ENCODE peak calls at places on chromosomes 4 and X, in five cellular contexts. One of them, this sample, is unnamed.

GRCh38 chr4:100962698-100963097 is 384.6 kb downstream of the PPP3CA start:
- DNase-seq in neural progenitor cell: no peak
- DNase-seq in uterus: no peak
- DNase-seq in fibroblast of lung: no peak
- DNase-seq in K562: no peak
- DNase-seq in this sample: no peak

GRCh38 chr4:25756503-25756902 is 100.9 kb downstream of the SLC34A2 start:
- DNase-seq in uterus: no peak
- DNase-seq in neural progenitor cell: peak
- DNase-seq in fibroblast of lung: peak
- DNase-seq in K562: no peak
- DNase-seq in this sample: no peak

GRCh38 chr4:1451752-1452122 is 45.5 kb upstream of the NKX1-1 start:
- DNase-seq in uterus: no peak
- DNase-seq in neural progenitor cell: no peak
- DNase-seq in K562: no peak
- DNase-seq in fibroblast of lung: no peak
- DNase-seq in this sample: no peak

GRCh38 chrX:12789976-12790375 is 1.2 kb upstream of the PRPS2 start:
- DNase-seq in K562: no peak
- DNase-seq in fibroblast of lung: no peak
- DNase-seq in uterus: no peak
- DNase-seq in neural progenitor cell: no peak
- DNase-seq in this sample: no peak

GRCh38 chrX:148588649-148589310 is 88.4 kb downstream of the AFF2 start:
- DNase-seq in K562: no peak
- DNase-seq in neural progenitor cell: no peak
- DNase-seq in fibroblast of lung: peak
- DNase-seq in uterus: no peak
- DNase-seq in this sample: no peak

GRCh38 chrX:133250184-133251080 is 32.3 kb upstream of the TFDP3 start:
- DNase-seq in neural progenitor cell: peak
- DNase-seq in K562: no peak
- DNase-seq in fibroblast of lung: no peak
- DNase-seq in uterus: no peak
- DNase-seq in this sample: no peak

GRCh38 chr4:40672528-40673522 is 43.2 kb upstream of the RBM47 start:
- DNase-seq in fibroblast of lung: peak
- DNase-seq in uterus: no peak
- DNase-seq in K562: peak
- DNase-seq in neural progenitor cell: peak
- DNase-seq in this sample: no peak

GRCh38 chrX:46573896-46574336 is 351 bp downstream of the CHST7 start:
- DNase-seq in fibroblast of lung: peak
- DNase-seq in uterus: peak
- DNase-seq in neural progenitor cell: peak
- DNase-seq in K562: no peak
- DNase-seq in this sample: peak

GRCh38 chrX:80334583-80334982 is 85.7 kb upstream of the TENT5D start:
- DNase-seq in fibroblast of lung: no peak
- DNase-seq in uterus: no peak
- DNase-seq in K562: no peak
- DNase-seq in neural progenitor cell: peak
- DNase-seq in this sample: no peak

GRCh38 chr4:124431663-124432192 is 280.8 kb downstream of the ANKRD50 start:
- DNase-seq in fibroblast of lung: peak
- DNase-seq in K562: no peak
- DNase-seq in uterus: no peak
- DNase-seq in neural progenitor cell: no peak
- DNase-seq in this sample: no peak

GRCh38 chrX:107565005-107565404 is 63.3 kb upstream of the PRPS1 start:
- DNase-seq in uterus: no peak
- DNase-seq in fibroblast of lung: peak
- DNase-seq in neural progenitor cell: no peak
- DNase-seq in K562: no peak
- DNase-seq in this sample: no peak

GRCh38 chr4:173057442-173057841 is 111.2 kb upstream of the GALNT7 start:
- DNase-seq in neural progenitor cell: no peak
- DNase-seq in fibroblast of lung: peak
- DNase-seq in K562: no peak
- DNase-seq in uterus: no peak
- DNase-seq in this sample: no peak

GRCh38 chr4:109184421-109184956 is 118.0 kb downstream of the COL25A1 start:
- DNase-seq in fibroblast of lung: peak
- DNase-seq in uterus: no peak
- DNase-seq in K562: no peak
- DNase-seq in neural progenitor cell: no peak
- DNase-seq in this sample: no peak

GRCh38 chrX:153438522-153438921 is 7.3 kb downstream of the TREX2 start:
- DNase-seq in fibroblast of lung: peak
- DNase-seq in uterus: no peak
- DNase-seq in neural progenitor cell: peak
- DNase-seq in K562: no peak
- DNase-seq in this sample: no peak

GRCh38 chr4:67380154-67380553 is 165.1 kb downstream of the CENPC start:
- DNase-seq in neural progenitor cell: no peak
- DNase-seq in fibroblast of lung: no peak
- DNase-seq in K562: no peak
- DNase-seq in uterus: no peak
- DNase-seq in this sample: no peak

GRCh38 chrX:47193475-47194241 is at the start of gene UBA1:
- DNase-seq in uterus: peak
- DNase-seq in fibroblast of lung: peak
- DNase-seq in neural progenitor cell: peak
- DNase-seq in K562: peak
- DNase-seq in this sample: peak

GRCh38 chr4:77308843-77309242 is 151.8 kb downstream of the CCNG2 start:
- DNase-seq in neural progenitor cell: peak
- DNase-seq in fibroblast of lung: peak
- DNase-seq in K562: peak
- DNase-seq in uterus: no peak
- DNase-seq in this sample: no peak

GRCh38 chrX:32408389-32408788 is 803.0 kb downstream of the DMD start:
- DNase-seq in fibroblast of lung: no peak
- DNase-seq in K562: no peak
- DNase-seq in neural progenitor cell: no peak
- DNase-seq in uterus: no peak
- DNase-seq in this sample: no peak

GRCh38 chrX:39261446-39262147 is 460.3 kb downstream of the MID1IP1 start:
- DNase-seq in K562: peak
- DNase-seq in fibroblast of lung: peak
- DNase-seq in neural progenitor cell: peak
- DNase-seq in uterus: no peak
- DNase-seq in this sample: no peak

GRCh38 chrX:39676434-39676833 is 421.3 kb downstream of the BCOR start:
- DNase-seq in uterus: no peak
- DNase-seq in fibroblast of lung: no peak
- DNase-seq in K562: no peak
- DNase-seq in neural progenitor cell: no peak
- DNase-seq in this sample: no peak

GRCh38 chrX:121876316-121876715 is 828.9 kb downstream of the GLUD2 start:
- DNase-seq in K562: no peak
- DNase-seq in fibroblast of lung: peak
- DNase-seq in neural progenitor cell: no peak
- DNase-seq in uterus: no peak
- DNase-seq in this sample: no peak

GRCh38 chr4:169059294-169060201 is 49.5 kb upstream of the CBR4 start:
- DNase-seq in uterus: peak
- DNase-seq in neural progenitor cell: no peak
- DNase-seq in K562: no peak
- DNase-seq in fibroblast of lung: no peak
- DNase-seq in this sample: no peak

DNA sequence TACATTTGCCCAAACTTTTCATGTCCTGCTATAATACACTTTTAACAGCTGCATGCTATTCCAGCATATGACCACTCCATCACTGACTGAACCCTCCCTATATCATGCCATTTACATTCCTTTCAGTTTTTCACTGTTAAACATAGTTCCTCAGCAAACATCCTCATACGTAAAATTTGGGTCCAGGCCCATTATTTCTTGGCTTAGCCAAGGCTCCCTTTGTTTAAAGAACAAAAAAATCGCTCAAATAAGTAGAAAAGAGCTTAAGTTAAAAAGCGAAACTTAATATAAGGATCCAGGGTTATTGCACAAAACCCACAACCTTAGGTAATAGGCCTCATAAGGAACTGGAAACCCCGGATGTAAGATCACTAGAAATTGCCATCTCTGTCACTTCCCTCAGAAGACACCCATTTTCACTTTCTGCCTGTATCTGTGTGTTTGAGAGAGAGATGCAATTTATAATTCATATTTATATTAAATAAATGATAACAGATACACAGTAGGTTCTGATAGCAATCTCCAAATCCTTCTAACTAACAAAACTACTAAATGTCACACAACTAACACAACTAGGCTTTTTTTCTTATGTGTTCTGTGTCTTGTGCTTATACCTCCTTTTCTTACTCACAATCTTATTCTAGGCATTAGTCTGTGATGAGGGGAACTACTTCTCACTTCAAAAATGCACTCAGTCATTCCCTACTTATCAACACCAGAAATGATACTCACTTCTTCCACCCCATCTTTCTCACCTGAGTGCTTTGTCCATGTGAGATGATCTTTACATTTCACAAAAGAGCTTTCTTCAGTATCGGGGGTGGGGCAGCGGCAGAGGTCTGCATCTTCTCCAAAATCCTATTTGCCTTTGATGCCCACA is 59.9 kb upstream of the FAM241A start:
- DNase-seq in K562: no peak
- DNase-seq in uterus: no peak
- DNase-seq in fibroblast of lung: no peak
- DNase-seq in neural progenitor cell: no peak
- DNase-seq in this sample: no peak
- H3K27ac ChIP-seq in K562: no peak
- H3K27ac ChIP-seq in uterus: no peak
- H3K27ac ChIP-seq in fibroblast of lung: no peak
- H3K27ac ChIP-seq in neural progenitor cell: no peak
- H3K27ac ChIP-seq in this sample: no peak

DNA sequence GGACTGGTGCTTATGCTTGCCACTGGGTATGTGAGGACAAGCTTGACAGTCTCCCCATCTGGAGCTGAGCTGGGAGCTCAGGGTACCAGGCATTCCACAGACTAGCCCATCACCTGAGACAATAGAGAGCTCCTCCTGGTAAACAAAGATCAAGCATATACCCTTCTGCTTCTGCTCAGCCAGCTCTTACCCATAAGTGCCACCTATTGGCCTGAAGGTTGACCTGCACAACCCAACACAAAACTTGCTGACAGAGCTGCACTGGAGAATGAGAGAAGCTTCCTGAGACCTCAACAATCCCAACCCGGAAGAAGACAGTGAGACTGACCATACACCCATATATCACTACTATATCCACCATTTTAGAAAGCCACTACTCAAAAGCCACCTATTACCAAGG is 1049.2 kb upstream of the INTU start:
- DNase-seq in fibroblast of lung: peak
- DNase-seq in K562: no peak
- DNase-seq in neural progenitor cell: peak
- DNase-seq in uterus: no peak
- DNase-seq in this sample: no peak
- TF ChIP-seq CTCF in fibroblast of lung: peak
- TF ChIP-seq CTCF in K562: peak
- TF ChIP-seq CTCF in neural progenitor cell: peak
- TF ChIP-seq CTCF in uterus: no peak
- TF ChIP-seq CTCF in this sample: no peak

DNA sequence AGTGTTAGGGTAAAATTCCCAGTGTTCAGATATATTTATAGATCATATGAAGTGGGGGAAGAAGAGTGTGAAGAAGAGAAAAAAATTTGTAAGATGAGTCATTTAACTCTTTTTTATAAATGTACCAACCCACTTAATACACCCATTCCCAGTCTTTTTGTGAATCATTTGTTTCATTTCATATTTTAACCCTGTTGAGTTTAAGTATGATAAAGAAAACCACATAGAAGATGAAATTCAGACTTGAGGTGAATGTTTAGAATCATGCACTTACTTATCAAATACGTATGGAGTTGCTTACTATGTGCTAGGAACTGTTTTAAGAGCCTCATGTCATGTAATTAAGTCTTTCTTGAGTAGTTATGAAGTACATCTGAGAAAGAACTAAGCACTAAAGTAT is 56.6 kb upstream of the DAPP1 start:
- DNase-seq in neural progenitor cell: no peak
- DNase-seq in fibroblast of lung: no peak
- DNase-seq in uterus: no peak
- DNase-seq in K562: no peak
- DNase-seq in this sample: no peak
- H3K4me3 ChIP-seq in neural progenitor cell: no peak
- H3K4me3 ChIP-seq in fibroblast of lung: no peak
- H3K4me3 ChIP-seq in uterus: no peak
- H3K4me3 ChIP-seq in K562: no peak
- H3K4me3 ChIP-seq in this sample: no peak

GRCh38 chr4:153438916-153439756 is 27.0 kb upstream of the TMEM131L start:
- DNase-seq in K562: no peak
- DNase-seq in neural progenitor cell: no peak
- DNase-seq in uterus: no peak
- DNase-seq in fibroblast of lung: no peak
- DNase-seq in this sample: no peak
- H3K27ac ChIP-seq in K562: no peak
- H3K27ac ChIP-seq in neural progenitor cell: no peak
- H3K27ac ChIP-seq in uterus: peak
- H3K27ac ChIP-seq in fibroblast of lung: no peak
- H3K27ac ChIP-seq in this sample: no peak

DNA sequence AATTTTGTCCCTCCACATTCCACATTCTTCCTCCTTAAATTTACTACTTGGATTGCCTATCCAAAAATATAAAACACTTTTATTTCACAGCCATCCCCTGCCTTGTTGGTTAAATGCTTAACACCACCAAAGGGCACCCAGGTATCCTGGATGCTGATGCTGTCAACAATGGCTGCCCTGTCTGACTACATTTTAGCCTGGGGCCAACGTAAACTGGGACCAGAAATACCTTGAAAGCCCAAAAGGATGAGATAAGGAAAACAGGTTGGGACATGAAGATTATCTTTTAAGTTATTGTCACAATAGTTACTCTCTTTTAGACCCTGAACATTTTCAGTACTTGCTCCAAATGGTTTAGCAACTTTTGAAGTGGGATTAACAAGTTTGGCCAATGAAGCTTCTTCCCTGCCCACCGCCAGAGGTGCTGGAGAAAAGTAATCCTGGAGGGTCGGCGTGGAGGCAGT is 775 bp upstream of the YIPF6 start:
- DNase-seq in fibroblast of lung: no peak
- DNase-seq in K562: no peak
- DNase-seq in neural progenitor cell: no peak
- DNase-seq in uterus: no peak
- DNase-seq in this sample: no peak
- TF ChIP-seq CTCF in fibroblast of lung: no peak
- TF ChIP-seq CTCF in K562: peak
- TF ChIP-seq CTCF in neural progenitor cell: peak
- TF ChIP-seq CTCF in uterus: no peak
- TF ChIP-seq CTCF in this sample: no peak

This sample was measured in dorsolateral prefrontal cortex.